ENCODE peak calls at places on chromosome 14, in nine cellular contexts. One of them, this sample, is unnamed.

GRCh38 chr14:104244221-104245011 is 106.0 kb downstream of the KIF26A start:
- DNase-seq in T-helper 1 cell: no peak
- DNase-seq in stimulated activated CD8-positive, alpha-beta memory T cell treated with anti-CD3 and anti-CD28 coated beads, Interleukin-4, amount 100 ng/mL, for 1 hour: no peak
- DNase-seq in aorta: no peak
- DNase-seq in activated naive CD4-positive, alpha-beta T cell: no peak
- DNase-seq in endothelial cell: no peak
- DNase-seq in MCF 10A: no peak
- DNase-seq in thoracic aorta: no peak
- DNase-seq in stimulated activated CD4-positive, alpha-beta T cell treated with anti-CD3 and anti-CD28 coated beads, Interleukin-2, amount 100 ng/mL, for 48 hours: no peak
- DNase-seq in this sample: peak; percentile 62

GRCh38 chr14:39440975-39441374 is 8.7 kb upstream of the FBXO33 start:
- DNase-seq in T-helper 1 cell: no peak
- DNase-seq in stimulated activated CD8-positive, alpha-beta memory T cell treated with anti-CD3 and anti-CD28 coated beads, Interleukin-4, amount 100 ng/mL, for 1 hour: no peak
- DNase-seq in aorta: no peak
- DNase-seq in activated naive CD4-positive, alpha-beta T cell: no peak
- DNase-seq in endothelial cell: no peak
- DNase-seq in MCF 10A: no peak
- DNase-seq in thoracic aorta: no peak
- DNase-seq in stimulated activated CD4-positive, alpha-beta T cell treated with anti-CD3 and anti-CD28 coated beads, Interleukin-2, amount 100 ng/mL, for 48 hours: no peak
- DNase-seq in this sample: no peak

GRCh38 chr14:59931237-59931636 is 11.3 kb downstream of the LRRC9 start:
- DNase-seq in T-helper 1 cell: no peak
- DNase-seq in stimulated activated CD8-positive, alpha-beta memory T cell treated with anti-CD3 and anti-CD28 coated beads, Interleukin-4, amount 100 ng/mL, for 1 hour: no peak
- DNase-seq in aorta: no peak
- DNase-seq in activated naive CD4-positive, alpha-beta T cell: no peak
- DNase-seq in endothelial cell: no peak
- DNase-seq in MCF 10A: no peak
- DNase-seq in thoracic aorta: no peak
- DNase-seq in stimulated activated CD4-positive, alpha-beta T cell treated with anti-CD3 and anti-CD28 coated beads, Interleukin-2, amount 100 ng/mL, for 48 hours: no peak
- DNase-seq in this sample: no peak

GRCh38 chr14:53109028-53109687 is 44.0 kb downstream of the DDHD1 start:
- DNase-seq in T-helper 1 cell: peak; percentile 91
- DNase-seq in stimulated activated CD8-positive, alpha-beta memory T cell treated with anti-CD3 and anti-CD28 coated beads, Interleukin-4, amount 100 ng/mL, for 1 hour: no peak
- DNase-seq in aorta: no peak
- DNase-seq in activated naive CD4-positive, alpha-beta T cell: no peak
- DNase-seq in endothelial cell: no peak
- DNase-seq in MCF 10A: no peak
- DNase-seq in thoracic aorta: no peak
- DNase-seq in stimulated activated CD4-positive, alpha-beta T cell treated with anti-CD3 and anti-CD28 coated beads, Interleukin-2, amount 100 ng/mL, for 48 hours: peak; percentile 35
- DNase-seq in this sample: no peak

GRCh38 chr14:34700622-34701130 is 13.7 kb downstream of the CFL2 start:
- DNase-seq in T-helper 1 cell: no peak
- DNase-seq in stimulated activated CD8-positive, alpha-beta memory T cell treated with anti-CD3 and anti-CD28 coated beads, Interleukin-4, amount 100 ng/mL, for 1 hour: no peak
- DNase-seq in aorta: no peak
- DNase-seq in activated naive CD4-positive, alpha-beta T cell: no peak
- DNase-seq in endothelial cell: no peak
- DNase-seq in MCF 10A: no peak
- DNase-seq in thoracic aorta: no peak
- DNase-seq in stimulated activated CD4-positive, alpha-beta T cell treated with anti-CD3 and anti-CD28 coated beads, Interleukin-2, amount 100 ng/mL, for 48 hours: no peak
- DNase-seq in this sample: no peak

GRCh38 chr14:100531152-100531551 is 56.1 kb downstream of the BEGAIN start:
- DNase-seq in T-helper 1 cell: no peak
- DNase-seq in stimulated activated CD8-positive, alpha-beta memory T cell treated with anti-CD3 and anti-CD28 coated beads, Interleukin-4, amount 100 ng/mL, for 1 hour: no peak
- DNase-seq in aorta: no peak
- DNase-seq in activated naive CD4-positive, alpha-beta T cell: no peak
- DNase-seq in endothelial cell: no peak
- DNase-seq in MCF 10A: no peak
- DNase-seq in thoracic aorta: no peak
- DNase-seq in stimulated activated CD4-positive, alpha-beta T cell treated with anti-CD3 and anti-CD28 coated beads, Interleukin-2, amount 100 ng/mL, for 48 hours: no peak
- DNase-seq in this sample: no peak

GRCh38 chr14:82504894-82505293 is 971.2 kb upstream of the SEL1L start:
- DNase-seq in T-helper 1 cell: no peak
- DNase-seq in stimulated activated CD8-positive, alpha-beta memory T cell treated with anti-CD3 and anti-CD28 coated beads, Interleukin-4, amount 100 ng/mL, for 1 hour: no peak
- DNase-seq in aorta: no peak
- DNase-seq in activated naive CD4-positive, alpha-beta T cell: no peak
- DNase-seq in endothelial cell: no peak
- DNase-seq in MCF 10A: no peak
- DNase-seq in thoracic aorta: no peak
- DNase-seq in stimulated activated CD4-positive, alpha-beta T cell treated with anti-CD3 and anti-CD28 coated beads, Interleukin-2, amount 100 ng/mL, for 48 hours: no peak
- DNase-seq in this sample: no peak

GRCh38 chr14:67602071-67602470 is 2.0 kb upstream of the PIGH start:
- DNase-seq in T-helper 1 cell: no peak
- DNase-seq in stimulated activated CD8-positive, alpha-beta memory T cell treated with anti-CD3 and anti-CD28 coated beads, Interleukin-4, amount 100 ng/mL, for 1 hour: no peak
- DNase-seq in aorta: no peak
- DNase-seq in activated naive CD4-positive, alpha-beta T cell: no peak
- DNase-seq in endothelial cell: no peak
- DNase-seq in MCF 10A: no peak
- DNase-seq in thoracic aorta: no peak
- DNase-seq in stimulated activated CD4-positive, alpha-beta T cell treated with anti-CD3 and anti-CD28 coated beads, Interleukin-2, amount 100 ng/mL, for 48 hours: no peak
- DNase-seq in this sample: no peak

GRCh38 chr14:96017882-96018281 is 21.3 kb upstream of the C14orf132 start:
- DNase-seq in T-helper 1 cell: no peak
- DNase-seq in stimulated activated CD8-positive, alpha-beta memory T cell treated with anti-CD3 and anti-CD28 coated beads, Interleukin-4, amount 100 ng/mL, for 1 hour: no peak
- DNase-seq in aorta: no peak
- DNase-seq in activated naive CD4-positive, alpha-beta T cell: no peak
- DNase-seq in endothelial cell: no peak
- DNase-seq in MCF 10A: no peak
- DNase-seq in thoracic aorta: no peak
- DNase-seq in stimulated activated CD4-positive, alpha-beta T cell treated with anti-CD3 and anti-CD28 coated beads, Interleukin-2, amount 100 ng/mL, for 48 hours: no peak
- DNase-seq in this sample: no peak

GRCh38 chr14:102125546-102125945 is 14.2 kb upstream of the WDR20 start:
- DNase-seq in T-helper 1 cell: no peak
- DNase-seq in stimulated activated CD8-positive, alpha-beta memory T cell treated with anti-CD3 and anti-CD28 coated beads, Interleukin-4, amount 100 ng/mL, for 1 hour: no peak
- DNase-seq in aorta: no peak
- DNase-seq in activated naive CD4-positive, alpha-beta T cell: no peak
- DNase-seq in endothelial cell: no peak
- DNase-seq in MCF 10A: peak; percentile 38
- DNase-seq in thoracic aorta: no peak
- DNase-seq in stimulated activated CD4-positive, alpha-beta T cell treated with anti-CD3 and anti-CD28 coated beads, Interleukin-2, amount 100 ng/mL, for 48 hours: no peak
- DNase-seq in this sample: no peak